ENCODE peak calls at places on chromosomes 13 and 19, in seven cellular contexts. C is adrenal gland, H is lung, R is transverse colon, Z is sigmoid colon, E is psoas muscle, N is tibial artery. O is an unnamed sample. For H3K36me3, the result is how much of the 10 kb centered on the place peaks cover.

GRCh38 chr13:113121183-113121927 is 1.2 kb upstream of the F10 start:
- DNase-seq in C (no peak), H (no peak), R (no peak), Z (no peak), E (no peak), N (peak), O (peak)

GRCh38 chr13:50291611-50292010 is 276.4 kb downstream of the KCNRG start:
- DNase-seq in C (no peak), H (no peak), R (no peak), Z (no peak), E (no peak), N (no peak), O (no peak)

GRCh38 chr19:24078688-24079087 is 8.3 kb upstream of the ZNF254 start:
- DNase-seq in C (peak), H (no peak), R (no peak), Z (no peak), E (no peak), N (no peak), O (no peak)

GRCh38 chr19:50434525-50434924 is 1.8 kb downstream of the MYBPC2 start:
- DNase-seq in C (no peak), H (no peak), R (peak), Z (no peak), E (peak), N (no peak), O (no peak)

GRCh38 chr13:93862259-93862658 is 617.2 kb downstream of the DCT start:
- DNase-seq in C (no peak), H (no peak), R (no peak), Z (no peak), E (no peak), N (no peak), O (no peak)

GRCh38 chr13:20994441-20994821 is 67.0 kb downstream of the LATS2 start:
- DNase-seq in C (peak), H (no peak), R (no peak), Z (no peak), E (no peak), N (no peak), O (no peak)

GRCh38 chr19:7679017-7679720 is 1.5 kb upstream of the TRAPPC5 start:
- DNase-seq in C (no peak), H (no peak), R (peak), Z (no peak), E (peak), N (no peak), O (no peak)

GRCh38 chr19:9431475-9431874 is 3.9 kb downstream of the ZNF266 start:
- DNase-seq in C (no peak), H (no peak), R (no peak), Z (no peak), E (no peak), N (no peak), O (no peak)

GRCh38 chr19:5313307-5313706 is 27.3 kb downstream of the PTPRS start:
- DNase-seq in C (no peak), H (no peak), R (no peak), Z (no peak), E (no peak), N (no peak), O (no peak)

GRCh38 chr13:49419292-49419691 is 24.6 kb downstream of the CAB39L start:
- DNase-seq in C (peak), H (no peak), R (no peak), Z (no peak), E (no peak), N (no peak), O (no peak)

GRCh38 chr13:46058268-46058667 is 5.7 kb upstream of the ZC3H13 start:
- DNase-seq in C (no peak), H (no peak), R (no peak), Z (no peak), E (no peak), N (no peak), O (no peak)

GRCh38 chr13:42409061-42409460 is 137.1 kb downstream of the AKAP11 start:
- DNase-seq in C (no peak), H (no peak), R (no peak), Z (no peak), E (no peak), N (no peak), O (no peak)

GRCh38 chr13:93182406-93182805 is 44.2 kb upstream of the GPC6 start:
- DNase-seq in C (no peak), H (no peak), R (no peak), Z (no peak), E (no peak), N (no peak), O (no peak)

GRCh38 chr19:29263305-29264080 is 50.5 kb upstream of the UQCRFS1 start:
- DNase-seq in C (peak), H (no peak), R (peak), Z (no peak), E (peak), N (no peak), O (no peak)

GRCh38 chr19:33473644-33474305 is 47.8 kb downstream of the PEPD start:
- DNase-seq in C (peak), H (no peak), R (no peak), Z (no peak), E (no peak), N (peak), O (peak)

GRCh38 chr19:46697142-46697960 is 19.6 kb downstream of the PRKD2 start:
- DNase-seq in C (peak), H (peak), R (peak), Z (peak), E (peak), N (peak), O (peak)

GRCh38 chr13:113938716-113939115 is 35.2 kb downstream of the C13orf46 start:
- DNase-seq in C (no peak), H (no peak), R (no peak), Z (no peak), E (no peak), N (no peak), O (no peak)

GRCh38 chr19:44738603-44739585 is 9.6 kb upstream of the BCL3 start:
- DNase-seq in C (no peak), H (no peak), R (peak), Z (no peak), E (no peak), N (no peak), O (no peak)

GRCh38 chr13:97567510-97568243 is 133.7 kb downstream of the RAP2A start:
- DNase-seq in C (peak), H (peak), R (peak), Z (no peak), E (peak), N (peak), O (peak)

GRCh38 chr13:23506821-23507210 is 63.4 kb upstream of the TNFRSF19 start:
- DNase-seq in C (no peak), H (no peak), R (no peak), Z (no peak), E (no peak), N (no peak), O (no peak)

GRCh38 chr13:40974460-40975407 is 44.4 kb downstream of the ELF1 start:
- DNase-seq in C (peak), H (no peak), R (peak), Z (no peak), E (no peak), N (no peak), O (no peak)

GRCh38 chr13:42754801-42755513 is 26.4 kb upstream of the FAM216B start:
- DNase-seq in C (no peak), H (no peak), R (no peak), Z (no peak), E (no peak), N (no peak), O (no peak)

GRCh38 chr19:56170261-56170660 is 5.5 kb upstream of the GALP start:
- DNase-seq in C (peak), H (peak), R (no peak), Z (no peak), E (no peak), N (no peak), O (no peak)

GRCh38 chr13:50592412-50593145 is 250.9 kb downstream of the DLEU7 start:
- DNase-seq in C (no peak), H (no peak), R (no peak), Z (no peak), E (no peak), N (no peak), O (no peak)

GRCh38 chr13:40876020-40876738 is 86.8 kb downstream of the SLC25A15 start:
- DNase-seq in C (no peak), H (no peak), R (no peak), Z (no peak), E (no peak), N (no peak), O (no peak)

GRCh38 chr19:48085077-48085476 is 25.5 kb downstream of the PLA2G4C start:
- DNase-seq in C (peak), H (no peak), R (no peak), Z (no peak), E (no peak), N (no peak), O (no peak)

GRCh38 chr13:41452462-41452861 is 4.9 kb upstream of the RGCC start:
- DNase-seq in C (no peak), H (no peak), R (no peak), Z (no peak), E (no peak), N (no peak), O (no peak)

GRCh38 chr19:45471116-45471865 is 3.5 kb downstream of the FOSB start:
- DNase-seq in C (no peak), H (no peak), R (no peak), Z (no peak), E (no peak), N (no peak), O (peak)

GRCh38 chr19:47541507-47541906 is 26.6 kb upstream of the NAPA start:
- DNase-seq in C (no peak), H (no peak), R (no peak), Z (no peak), E (no peak), N (no peak), O (no peak)

GRCh38 chr19:34155686-34156085 is 16.6 kb upstream of the LSM14A start:
- DNase-seq in C (no peak), H (no peak), R (no peak), Z (no peak), E (no peak), N (no peak), O (no peak)

GRCh38 chr13:86161257-86161656 is 362.0 kb upstream of the SLITRK6 start:
- DNase-seq in C (no peak), H (no peak), R (no peak), Z (no peak), E (no peak), N (no peak), O (no peak)

GRCh38 chr13:49319555-49320350 is 72.0 kb downstream of the CDADC1 start:
- DNase-seq in C (no peak), H (no peak), R (no peak), Z (no peak), E (no peak), N (no peak), O (no peak)

GRCh38 chr19:38224014-38224862 is at the start of gene DPF1:
- DNase-seq in C (no peak), H (no peak), R (peak), Z (no peak), E (no peak), N (no peak), O (no peak)
- TF ChIP-seq CTCF in C (no peak), H (no peak), R (no peak), Z (no peak), E (no peak), N (no peak), O (no peak)

GRCh38 chr13:33205804-33206221 is 79.7 kb downstream of the STARD13 start:
- DNase-seq in C (no peak), H (no peak), R (no peak), Z (no peak), E (no peak), N (peak), O (no peak)
- H3K36me3 ChIP-seq in C (under half), H (under half), R (under half), Z (under half), E (under half), N (under half), O (under half)

DNA sequence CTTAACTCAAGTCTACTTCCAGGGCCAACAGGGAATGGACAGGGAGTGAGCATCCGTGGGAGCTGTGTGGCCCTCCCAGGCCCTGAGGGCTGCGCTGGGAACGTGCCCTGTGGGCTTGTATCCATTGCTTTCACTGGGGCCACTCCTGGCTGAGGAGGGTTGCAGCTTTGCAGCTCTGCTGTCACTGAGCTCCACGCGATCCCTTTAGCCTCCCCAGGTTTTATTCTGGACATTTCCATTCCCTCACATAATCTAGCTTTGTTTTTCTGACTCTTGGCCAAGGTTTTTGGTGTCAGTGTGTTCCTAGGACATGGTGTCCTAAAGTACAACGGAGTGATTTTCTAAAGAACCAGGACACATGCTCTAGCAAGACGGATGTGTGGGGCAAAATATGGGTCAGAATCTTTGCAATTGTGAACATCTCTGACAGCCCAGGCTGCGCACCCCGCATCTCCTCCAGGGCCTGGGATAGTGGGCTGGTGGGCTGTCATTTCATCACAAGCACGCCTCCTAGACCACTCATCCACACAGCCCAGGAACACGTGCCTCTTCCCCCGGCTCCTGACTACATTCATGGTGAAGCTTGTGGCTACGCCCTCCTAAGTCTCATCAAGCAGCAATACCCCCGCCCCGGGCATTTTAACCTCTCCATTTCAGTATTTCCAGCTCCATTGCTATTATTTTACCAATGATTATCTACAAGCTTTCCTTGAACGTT is 27.9 kb downstream of the GGACT start:
- DNase-seq in C (no peak), H (no peak), R (no peak), Z (no peak), E (peak), N (no peak), O (no peak)
- TF ChIP-seq CTCF in C (no peak), H (no peak), R (no peak), Z (no peak), E (no peak), N (no peak), O (no peak)

GRCh38 chr19:18853755-18854427 is 22.1 kb downstream of the UPF1 start:
- DNase-seq in C (no peak), H (no peak), R (no peak), Z (no peak), E (no peak), N (no peak), O (no peak)
- H3K36me3 ChIP-seq in C (under half), H (under half), R (under half), Z (half or more), E (half or more), N (half or more), O (half or more)

GRCh38 chr19:3252650-3253049 is 28.2 kb downstream of the CELF5 start:
- DNase-seq in C (no peak), H (no peak), R (no peak), Z (no peak), E (no peak), N (no peak), O (no peak)

GRCh38 chr19:3251229-3251628 is 26.8 kb downstream of the CELF5 start:
- DNase-seq in C (no peak), H (no peak), R (no peak), Z (no peak), E (no peak), N (no peak), O (no peak)

GRCh38 chr19:3249408-3249807 is 24.9 kb downstream of the CELF5 start:
- DNase-seq in C (no peak), H (no peak), R (no peak), Z (no peak), E (no peak), N (no peak), O (no peak)

GRCh38 chr19:3248728-3249315 is 24.4 kb downstream of the CELF5 start:
- DNase-seq in C (no peak), H (no peak), R (no peak), Z (no peak), E (no peak), N (no peak), O (no peak)

DNA sequence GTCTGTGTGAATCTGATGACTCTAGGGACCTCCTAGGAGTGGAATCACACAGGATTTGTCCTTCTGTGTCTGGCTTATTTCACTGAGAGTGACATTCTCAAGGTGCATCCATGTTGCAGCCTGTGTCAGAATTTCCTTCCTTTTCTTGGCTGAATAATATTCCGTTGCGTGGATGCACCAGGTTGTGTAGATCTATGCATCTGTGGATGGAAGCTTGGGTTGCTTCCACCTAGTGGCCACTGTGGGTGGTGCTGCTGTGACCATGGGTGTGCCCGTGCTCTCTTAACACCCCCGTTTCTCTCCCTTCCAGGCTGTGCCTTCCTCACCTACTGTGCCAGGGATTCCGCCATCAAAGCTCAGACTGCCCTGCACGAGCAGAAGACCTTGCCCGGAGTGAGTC is 26.2 kb downstream of the CELF5 start:
- DNase-seq in C (peak), H (no peak), R (peak), Z (no peak), E (no peak), N (no peak), O (no peak)
- TF ChIP-seq CTCF in C (peak), H (no peak), R (peak), Z (peak), E (peak), N (peak), O (peak)

GRCh38 chr19:14410775-14411134 is 8.4 kb downstream of the DDX39A start:
- DNase-seq in C (no peak), H (no peak), R (no peak), Z (no peak), E (no peak), N (no peak), O (no peak)
- H3K36me3 ChIP-seq in C (under half), H (under half), R (under half), Z (half or more), E (half or more), N (half or more), O (half or more)

DNA sequence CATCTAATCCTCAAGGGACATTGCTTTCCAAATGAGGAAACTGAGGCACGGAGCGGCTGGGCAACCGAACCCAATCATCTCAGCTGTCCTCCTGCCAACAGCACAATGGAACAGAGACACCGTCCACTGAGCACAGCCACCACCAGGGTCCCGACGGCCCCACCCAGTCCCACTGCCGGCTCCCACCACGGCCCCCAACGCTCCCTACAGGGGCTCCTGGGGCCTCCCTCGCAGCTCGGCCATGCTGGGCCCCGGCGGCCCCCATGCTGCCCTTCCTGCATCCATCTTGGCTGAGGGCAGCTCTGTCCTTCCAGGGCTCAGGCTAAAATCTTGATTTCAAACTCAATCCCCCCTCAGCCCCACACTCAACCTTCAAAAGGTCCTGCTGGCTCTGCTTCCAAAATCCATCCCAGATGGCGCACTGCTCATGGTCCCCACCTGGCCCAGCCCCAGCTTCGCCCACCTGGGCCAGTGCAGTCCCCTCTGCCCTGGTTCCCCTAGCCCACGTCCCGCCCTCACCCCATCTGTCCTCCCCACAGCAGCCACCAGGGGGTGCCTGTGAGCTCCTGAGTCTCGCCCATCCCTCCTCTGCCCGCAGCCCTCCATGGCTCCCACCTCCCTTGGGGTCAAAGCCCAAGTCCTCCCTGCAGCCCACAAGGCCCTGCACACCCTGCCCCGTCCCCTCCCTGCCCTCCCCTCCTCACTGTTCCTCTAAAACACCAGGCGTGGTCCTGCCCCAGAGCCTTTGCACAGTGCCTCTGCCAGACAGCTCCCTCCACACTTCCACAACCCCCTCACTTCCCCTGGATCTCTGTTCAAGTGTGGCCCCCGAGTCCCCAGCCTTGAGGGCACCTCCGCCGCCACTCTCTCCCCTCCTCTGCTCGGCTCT is 7.9 kb downstream of the PIP5K1C start:
- DNase-seq in C (no peak), H (no peak), R (no peak), Z (no peak), E (no peak), N (no peak), O (no peak)
- TF ChIP-seq CTCF in C (peak), H (no peak), R (peak), Z (peak), E (peak), N (peak), O (peak)